ENCODE peak calls at places on chromosomes 2 and 18, in seven cellular contexts. E is activated CD4-positive, alpha-beta T cell treated with anti-CD3 and anti-CD28 coated beads for 24 hours; M is T-helper 1 cell; U is iris pigment epithelial cell; D is AG08395; T is NCI-H2081; I is lower lobe of right lung. A is an unnamed sample.

GRCh38 chr2:152222975-152223638 is 47.5 kb upstream of the STAM2 start:
- DNase-seq in E (no peak), M (no peak), U (peak), D (peak), T (peak), I (no peak), A (peak)

GRCh38 chr18:32317651-32318050 is 127.8 kb downstream of the MEP1B start:
- DNase-seq in E (no peak), M (no peak), U (peak), D (peak), T (no peak), I (no peak), A (no peak)

GRCh38 chr2:70141754-70142589 is 48.8 kb downstream of the C2orf42 start:
- DNase-seq in E (no peak), M (peak), U (peak), D (peak), T (peak), I (peak), A (peak)

GRCh38 chr2:197433770-197434438 is 924 bp downstream of the SF3B1 start:
- DNase-seq in E (no peak), M (peak), U (peak), D (no peak), T (no peak), I (no peak), A (no peak)

GRCh38 chr2:38771632-38772031 is 6.4 kb upstream of the GEMIN6 start:
- DNase-seq in E (no peak), M (no peak), U (peak), D (peak), T (no peak), I (no peak), A (no peak)

GRCh38 chr2:234292205-234292954 is 204.5 kb downstream of the ARL4C start:
- DNase-seq in E (no peak), M (peak), U (no peak), D (no peak), T (no peak), I (no peak), A (no peak)

GRCh38 chr2:179974743-179975142 is 32.4 kb downstream of the CWC22 start:
- DNase-seq in E (no peak), M (no peak), U (peak), D (no peak), T (no peak), I (no peak), A (no peak)

GRCh38 chr18:49076767-49077166 is 126.0 kb upstream of the SMAD7 start:
- DNase-seq in E (no peak), M (no peak), U (no peak), D (no peak), T (no peak), I (no peak), A (no peak)

A was measured in NCI-H1092 treated with DMSO at 0.1 percent for 48 hours.